ENCODE peak calls at places on chromosome 5, in nine cellular contexts. W is thoracic aorta, P is left ventricle myocardium inferior, I is heart left ventricle, A is neural crest cell, Q is mesothelial cell of epicardium, X is HFF-Myc, R is PC-9, S is BE2C. C is an unnamed sample.

GRCh38 chr5:107321906-107322305 is 348.8 kb downstream of the EFNA5 start:
- DNase-seq in W (no peak), P (no peak), I (no peak), A (no peak), Q (no peak), X (no peak), R (no peak), S (no peak), C (no peak)

GRCh38 chr5:31675472-31675871 is 36.5 kb downstream of the PDZD2 start:
- DNase-seq in W (no peak), P (no peak), I (no peak), A (no peak), Q (no peak), X (no peak), R (no peak), S (no peak), C (no peak)

GRCh38 chr5:151686673-151687378 is at the start of gene SPARC:
- DNase-seq in W (no peak), P (peak), I (peak), A (peak), Q (peak), X (peak), R (no peak), S (peak), C (peak)

GRCh38 chr5:113343343-113343742 is 91.4 kb downstream of the TSSK1B start:
- DNase-seq in W (no peak), P (no peak), I (peak), A (no peak), Q (no peak), X (no peak), R (no peak), S (peak), C (no peak)

GRCh38 chr5:117054808-117055398 is 480.3 kb upstream of the SEMA6A start:
- DNase-seq in W (no peak), P (no peak), I (no peak), A (no peak), Q (no peak), X (no peak), R (no peak), S (no peak), C (no peak)

GRCh38 chr5:39616131-39616530 is 191.4 kb upstream of the DAB2 start:
- DNase-seq in W (no peak), P (no peak), I (no peak), A (no peak), Q (no peak), X (no peak), R (no peak), S (no peak), C (no peak)

GRCh38 chr5:139243425-139243965 is 45.3 kb upstream of the SIL1 start:
- DNase-seq in W (no peak), P (no peak), I (no peak), A (no peak), Q (no peak), X (peak), R (no peak), S (no peak), C (no peak)

GRCh38 chr5:125026900-125027731 is 280.7 kb upstream of the ZNF608 start:
- DNase-seq in W (no peak), P (no peak), I (no peak), A (no peak), Q (no peak), X (no peak), R (peak), S (no peak), C (no peak)

GRCh38 chr5:128836571-128836970 is 128.7 kb upstream of the SLC27A6 start:
- DNase-seq in W (no peak), P (no peak), I (no peak), A (no peak), Q (no peak), X (no peak), R (no peak), S (no peak), C (no peak)

GRCh38 chr5:92916036-92916435 is 665.0 kb downstream of the NR2F1-AS1 start:
- DNase-seq in W (no peak), P (no peak), I (no peak), A (no peak), Q (no peak), X (no peak), R (no peak), S (no peak), C (no peak)
- TF ChIP-seq CTCF in W (no peak), P (peak), I (no peak), A (no peak), Q (no peak), X (no peak), R (no peak), S (peak), C (no peak)

GRCh38 chr5:122515709-122516431 is 203.8 kb downstream of the SNCAIP start:
- DNase-seq in W (no peak), P (no peak), I (peak), A (peak), Q (peak), X (peak), R (peak), S (peak), C (no peak)
- TF ChIP-seq CTCF in W (peak), P (peak), I (peak), A (peak), Q (peak), X (peak), R (peak), S (peak), C (no peak)

DNA sequence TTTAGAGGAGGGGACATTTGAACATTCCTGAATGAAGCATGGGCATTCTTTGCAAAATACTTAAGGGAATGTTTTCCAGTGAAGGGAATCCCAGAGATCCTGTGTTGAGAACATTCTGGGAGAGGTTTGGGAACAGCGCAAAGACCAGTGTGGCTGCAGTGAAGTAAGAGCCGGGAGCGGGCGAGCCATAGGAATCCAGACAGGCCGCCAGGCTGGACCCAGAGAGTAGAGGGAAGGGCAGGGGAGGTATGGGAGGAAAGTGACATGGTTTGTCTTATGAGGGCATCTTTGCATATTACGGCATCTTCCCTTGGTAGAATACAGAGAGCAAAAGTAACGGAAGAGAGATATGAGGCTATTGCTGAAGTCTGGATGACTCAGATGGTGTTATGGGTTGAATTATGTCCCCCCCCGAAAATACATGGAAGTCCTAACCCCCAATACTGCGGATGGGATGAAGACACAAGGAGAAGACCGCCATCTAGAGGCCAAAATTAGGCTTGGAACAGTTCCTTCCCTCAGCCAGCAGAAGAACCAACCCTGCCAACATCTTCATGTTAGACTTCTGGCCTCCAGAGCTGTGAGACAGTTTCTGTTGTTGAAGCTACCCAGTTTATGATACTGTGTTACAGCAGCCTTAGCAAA is 268.2 kb downstream of the MAST4 start:
- DNase-seq in W (no peak), P (no peak), I (peak), A (no peak), Q (no peak), X (peak), R (no peak), S (peak), C (no peak)
- TF ChIP-seq CTCF in W (peak), P (peak), I (peak), A (no peak), Q (no peak), X (peak), R (peak), S (peak), C (no peak)

DNA sequence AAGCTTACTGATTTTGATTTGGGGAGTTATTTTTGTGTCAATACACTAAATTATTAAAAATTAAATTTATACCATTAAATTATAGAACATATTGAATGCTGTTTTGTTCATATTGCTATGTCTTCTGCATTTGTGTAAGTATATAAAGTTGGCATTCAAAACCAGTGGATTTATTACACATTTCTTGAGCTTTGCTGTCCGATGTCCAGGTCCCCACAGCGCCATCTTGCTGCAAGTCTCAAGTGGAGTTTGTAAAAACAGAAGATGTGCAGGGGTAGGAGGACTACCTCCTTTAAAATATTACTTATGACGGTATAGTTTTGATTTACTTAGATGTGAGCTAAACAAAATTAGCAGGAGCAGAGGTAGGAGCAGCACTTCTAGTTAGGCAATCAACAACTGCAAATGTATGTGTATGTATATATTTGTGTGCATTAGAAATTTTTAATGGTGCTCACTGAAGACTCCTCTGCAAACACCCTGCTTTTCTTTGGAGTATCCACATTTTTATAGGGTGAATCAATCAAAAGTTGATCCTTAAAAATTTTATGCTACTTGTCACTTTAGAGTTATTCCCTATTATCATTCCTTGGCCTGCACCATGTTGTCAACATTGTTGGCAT is 37.4 kb downstream of the CPEB4 start:
- DNase-seq in W (no peak), P (peak), I (peak), A (peak), Q (no peak), X (no peak), R (no peak), S (peak), C (no peak)
- TF ChIP-seq CTCF in W (peak), P (peak), I (peak), A (peak), Q (peak), X (peak), R (peak), S (peak), C (no peak)

GRCh38 chr5:177457239-177458121 is 10.9 kb downstream of the PRR7 start:
- DNase-seq in W (peak), P (peak), I (peak), A (peak), Q (peak), X (peak), R (peak), S (peak), C (no peak)
- TF ChIP-seq CTCF in W (peak), P (peak), I (peak), A (peak), Q (peak), X (peak), R (peak), S (peak), C (peak)

GRCh38 chr5:159917919-159918487 is 1.7 kb downstream of the ADRA1B start:
- DNase-seq in W (no peak), P (no peak), I (no peak), A (no peak), Q (no peak), X (no peak), R (no peak), S (no peak), C (no peak)

GRCh38 chr5:159913048-159913447 is 3.2 kb upstream of the ADRA1B start:
- DNase-seq in W (no peak), P (no peak), I (no peak), A (no peak), Q (no peak), X (no peak), R (peak), S (no peak), C (no peak)

GRCh38 chr5:159916841-159917761 is 819 bp downstream of the ADRA1B start:
- DNase-seq in W (no peak), P (no peak), I (no peak), A (no peak), Q (no peak), X (no peak), R (no peak), S (no peak), C (no peak)

GRCh38 chr5:159913481-159913880 is 2.8 kb upstream of the ADRA1B start:
- DNase-seq in W (no peak), P (no peak), I (no peak), A (no peak), Q (no peak), X (no peak), R (no peak), S (no peak), C (no peak)

GRCh38 chr5:159915913-159916840 is at the start of gene ADRA1B:
- DNase-seq in W (no peak), P (peak), I (peak), A (peak), Q (peak), X (no peak), R (peak), S (peak), C (no peak)
- TF ChIP-seq CTCF in W (peak), P (peak), I (peak), A (peak), Q (peak), X (peak), R (peak), S (peak), C (no peak)

DNA sequence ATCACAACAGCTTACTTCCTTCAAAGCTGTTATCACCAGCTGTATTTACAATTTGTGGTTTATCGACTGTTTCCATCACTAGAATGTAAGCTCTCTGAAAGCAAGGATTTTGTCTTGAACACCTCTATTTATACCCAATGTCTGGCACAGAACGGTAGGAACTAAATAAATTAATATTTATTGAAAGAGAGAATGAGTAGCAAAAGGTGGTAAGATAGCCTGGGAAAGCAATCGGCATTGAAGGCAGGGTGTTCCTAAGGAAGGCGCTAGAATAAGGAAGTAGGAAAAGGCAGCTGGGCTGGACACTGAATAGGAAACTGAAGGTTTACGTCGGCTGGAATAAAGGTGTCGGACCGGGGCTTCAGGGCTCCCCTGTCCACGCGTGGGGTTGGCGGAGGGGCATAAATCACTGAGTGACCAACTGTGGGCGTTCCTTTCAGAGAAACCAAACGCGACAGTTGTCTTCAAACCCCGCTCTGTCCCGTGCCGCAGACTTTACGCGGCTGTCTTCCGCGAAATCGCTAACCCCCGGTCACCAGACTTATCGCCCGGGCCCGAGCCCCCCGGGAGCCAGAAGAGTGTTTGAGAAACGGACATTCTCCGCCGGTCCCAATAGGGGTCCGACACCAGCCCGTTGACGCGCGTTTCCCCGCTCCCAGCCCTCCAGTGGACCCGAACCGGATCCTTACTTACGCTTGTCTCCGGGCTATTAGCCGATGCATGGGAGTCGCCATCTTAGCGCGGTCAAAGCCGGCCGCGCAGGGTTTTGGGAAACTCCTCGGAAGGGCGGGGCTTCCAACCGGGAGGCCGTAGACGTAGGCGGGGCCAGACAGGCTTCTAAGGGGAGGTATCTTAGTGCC is at the start of gene ZCCHC10:
- DNase-seq in W (peak), P (peak), I (peak), A (peak), Q (peak), X (peak), R (peak), S (peak), C (peak)
- TF ChIP-seq CTCF in W (no peak), P (no peak), I (no peak), A (no peak), Q (no peak), X (no peak), R (no peak), S (no peak), C (no peak)

GRCh38 chr5:17216974-17217325 is 481 bp upstream of the BASP1 start:
- DNase-seq in W (peak), P (no peak), I (peak), A (peak), Q (peak), X (no peak), R (no peak), S (peak), C (no peak)
- TF ChIP-seq CTCF in W (no peak), P (no peak), I (no peak), A (no peak), Q (no peak), X (no peak), R (no peak), S (no peak), C (no peak)

DNA sequence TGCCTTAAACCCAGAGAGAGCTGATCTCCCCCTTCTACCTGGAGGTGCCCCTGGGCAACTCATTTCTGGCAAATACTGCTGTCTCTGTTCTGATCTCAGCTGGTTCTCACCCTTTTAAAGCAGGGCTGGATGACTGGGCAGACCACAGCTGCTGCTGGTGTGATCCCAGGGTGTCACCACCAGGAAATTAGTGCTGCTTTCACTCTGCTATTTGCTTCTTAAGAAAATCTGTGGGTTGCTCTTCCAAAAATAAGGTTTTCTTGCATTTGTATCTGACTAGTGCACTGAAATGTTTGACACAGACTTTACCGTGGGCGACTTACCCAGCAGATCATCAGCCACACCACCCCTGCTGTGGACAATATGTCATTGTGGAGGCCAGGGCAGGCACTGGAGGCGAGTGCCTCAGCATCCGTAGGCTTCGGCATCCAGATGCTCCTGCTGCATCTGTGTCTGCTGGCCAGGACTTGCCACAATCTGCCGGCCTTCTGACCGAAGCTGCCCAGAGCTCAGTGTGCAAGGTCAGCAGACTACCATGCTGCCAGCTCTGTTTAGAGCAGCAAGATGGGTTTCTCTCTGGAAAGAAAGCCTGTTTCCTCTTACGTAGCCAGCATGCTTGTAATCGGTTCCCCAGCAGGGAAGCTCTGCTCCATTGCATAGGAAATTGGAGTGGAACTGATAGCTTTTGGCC is 13.6 kb downstream of the ARHGAP26 start:
- DNase-seq in W (no peak), P (peak), I (peak), A (no peak), Q (no peak), X (no peak), R (no peak), S (peak), C (no peak)
- TF ChIP-seq CTCF in W (no peak), P (no peak), I (no peak), A (no peak), Q (no peak), X (no peak), R (no peak), S (no peak), C (no peak)

GRCh38 chr5:176675676-176676360 is 28.5 kb downstream of the TSPAN17 start:
- DNase-seq in W (no peak), P (no peak), I (no peak), A (peak), Q (peak), X (no peak), R (peak), S (no peak), C (no peak)
- TF ChIP-seq CTCF in W (no peak), P (peak), I (no peak), A (peak), Q (peak), X (peak), R (peak), S (peak), C (no peak)